ENCODE peak calls at places on chromosomes 4 and X, in four cellular contexts. One of them, this sample, is unnamed.

GRCh38 chrX:71282514-71283408 is 674 bp upstream of the NONO start:
- DNase-seq in choroid plexus epithelial cell: peak; percentile 56
- DNase-seq in occipital lobe: no peak
- DNase-seq in RWPE1: peak; percentile 31
- DNase-seq in this sample: no peak

GRCh38 chrX:30414144-30414543 is 105.0 kb upstream of the NR0B1 start:
- DNase-seq in choroid plexus epithelial cell: no peak
- DNase-seq in RWPE1: no peak
- DNase-seq in occipital lobe: no peak
- DNase-seq in this sample: no peak

GRCh38 chrX:12239356-12240082 is 101.2 kb downstream of the FRMPD4 start:
- DNase-seq in RWPE1: no peak
- DNase-seq in occipital lobe: no peak
- DNase-seq in choroid plexus epithelial cell: no peak
- DNase-seq in this sample: no peak

GRCh38 chrX:57453901-57454300 is 137.9 kb upstream of the ZXDB start:
- DNase-seq in choroid plexus epithelial cell: peak; percentile 9
- DNase-seq in RWPE1: no peak
- DNase-seq in occipital lobe: no peak
- DNase-seq in this sample: no peak

GRCh38 chrX:69362354-69362753 is 141.8 kb upstream of the NALF2 start:
- DNase-seq in choroid plexus epithelial cell: no peak
- DNase-seq in occipital lobe: no peak
- DNase-seq in RWPE1: no peak
- DNase-seq in this sample: no peak

GRCh38 chr4:118954246-118954645 is 65.6 kb downstream of the SYNPO2 start:
- DNase-seq in occipital lobe: no peak
- DNase-seq in choroid plexus epithelial cell: peak; percentile 57
- DNase-seq in RWPE1: no peak
- DNase-seq in this sample: peak; percentile 5

GRCh38 chrX:805988-806387 is 175.4 kb downstream of the SHOX start:
- DNase-seq in RWPE1: no peak
- DNase-seq in occipital lobe: no peak
- DNase-seq in choroid plexus epithelial cell: no peak
- DNase-seq in this sample: no peak

GRCh38 chrX:68365356-68365755 is 67.9 kb downstream of the OPHN1 start:
- DNase-seq in choroid plexus epithelial cell: peak; percentile 29
- DNase-seq in occipital lobe: no peak
- DNase-seq in RWPE1: no peak
- DNase-seq in this sample: no peak

GRCh38 chrX:28058906-28059305 is 77.7 kb upstream of the DCAF8L1 start:
- DNase-seq in RWPE1: no peak
- DNase-seq in occipital lobe: no peak
- DNase-seq in choroid plexus epithelial cell: peak; percentile 19
- DNase-seq in this sample: no peak

GRCh38 chr4:40194602-40195161 is 2.1 kb upstream of the RHOH start:
- DNase-seq in RWPE1: no peak
- DNase-seq in choroid plexus epithelial cell: peak; percentile 88
- DNase-seq in occipital lobe: no peak
- DNase-seq in this sample: no peak

GRCh38 chr4:89894654-89895652 is at the start of gene MMRN1:
- DNase-seq in RWPE1: no peak
- DNase-seq in choroid plexus epithelial cell: no peak
- DNase-seq in occipital lobe: no peak
- DNase-seq in this sample: no peak

GRCh38 chr4:181528570-181529184 is 714.5 kb upstream of the TENM3 start:
- DNase-seq in choroid plexus epithelial cell: peak; percentile 81
- DNase-seq in RWPE1: peak; percentile 59
- DNase-seq in occipital lobe: peak; percentile 13
- DNase-seq in this sample: peak; percentile 60

GRCh38 chrX:35699642-35700041 is 98.5 kb upstream of the MAGEB16 start:
- DNase-seq in occipital lobe: no peak
- DNase-seq in choroid plexus epithelial cell: no peak
- DNase-seq in RWPE1: no peak
- DNase-seq in this sample: no peak

GRCh38 chr4:11368701-11369115 is 60.0 kb downstream of the HS3ST1 start:
- DNase-seq in occipital lobe: no peak
- DNase-seq in choroid plexus epithelial cell: no peak
- DNase-seq in RWPE1: no peak
- DNase-seq in this sample: no peak

GRCh38 chr4:187321741-187322140 is 598.1 kb upstream of the FAT1 start:
- DNase-seq in occipital lobe: no peak
- DNase-seq in choroid plexus epithelial cell: peak; percentile 13
- DNase-seq in RWPE1: no peak
- DNase-seq in this sample: no peak

GRCh38 chr4:3766207-3766790 is at the start of gene ADRA2C:
- DNase-seq in choroid plexus epithelial cell: peak; percentile 6
- DNase-seq in occipital lobe: no peak
- DNase-seq in RWPE1: no peak
- DNase-seq in this sample: no peak

GRCh38 chr4:2977116-2978097 is 14.0 kb downstream of the GRK4 start:
- DNase-seq in choroid plexus epithelial cell: peak; percentile 53
- DNase-seq in RWPE1: peak; percentile 20
- DNase-seq in occipital lobe: peak; percentile 43
- DNase-seq in this sample: peak; percentile 53

GRCh38 chr4:122798101-122798500 is 28.5 kb upstream of the FGF2 start:
- DNase-seq in occipital lobe: no peak
- DNase-seq in choroid plexus epithelial cell: peak; percentile 97
- DNase-seq in RWPE1: peak; percentile 94
- DNase-seq in this sample: peak; percentile 90

GRCh38 chrX:31376408-31376807 is 304.6 kb upstream of the FTHL17 start:
- DNase-seq in occipital lobe: no peak
- DNase-seq in choroid plexus epithelial cell: no peak
- DNase-seq in RWPE1: no peak
- DNase-seq in this sample: no peak

GRCh38 chr4:2722033-2722432 is 34.1 kb downstream of the TNIP2 start:
- DNase-seq in choroid plexus epithelial cell: no peak
- DNase-seq in occipital lobe: no peak
- DNase-seq in RWPE1: no peak
- DNase-seq in this sample: no peak

GRCh38 chr4:27024807-27025206 is 164.2 kb downstream of the STIM2 start:
- DNase-seq in occipital lobe: no peak
- DNase-seq in RWPE1: no peak
- DNase-seq in choroid plexus epithelial cell: peak; percentile 28
- DNase-seq in this sample: no peak

GRCh38 chr4:10084651-10085320 is 31.8 kb downstream of the WDR1 start:
- DNase-seq in occipital lobe: no peak
- DNase-seq in RWPE1: no peak
- DNase-seq in choroid plexus epithelial cell: no peak
- DNase-seq in this sample: no peak

GRCh38 chrX:40300286-40300890 is 202.6 kb upstream of the BCOR start:
- DNase-seq in RWPE1: no peak
- DNase-seq in occipital lobe: no peak
- DNase-seq in choroid plexus epithelial cell: no peak
- DNase-seq in this sample: no peak

GRCh38 chr4:8364141-8364540 is 76.4 kb downstream of the ACOX3 start:
- DNase-seq in RWPE1: no peak
- DNase-seq in choroid plexus epithelial cell: no peak
- DNase-seq in occipital lobe: no peak
- DNase-seq in this sample: no peak

GRCh38 chrX:131783555-131784338 is 239.4 kb upstream of the STK26 start:
- DNase-seq in occipital lobe: no peak
- DNase-seq in RWPE1: no peak
- DNase-seq in choroid plexus epithelial cell: no peak
- DNase-seq in this sample: no peak

GRCh38 chr4:914531-914930 is 17.6 kb downstream of the GAK start:
- DNase-seq in RWPE1: no peak
- DNase-seq in occipital lobe: no peak
- DNase-seq in choroid plexus epithelial cell: no peak
- DNase-seq in this sample: no peak

GRCh38 chrX:109974906-109975655 is 27.8 kb upstream of the TMEM164 start:
- DNase-seq in RWPE1: no peak
- DNase-seq in occipital lobe: no peak
- DNase-seq in choroid plexus epithelial cell: peak; percentile 45
- DNase-seq in this sample: no peak